ENCODE peak calls at places on chromosomes 11 and 22, in seven cellular contexts. One of them, this sample, is unnamed.
A peak's percentile ranks its signal among the peaks of the same experiment; 100 is the strongest.

GRCh38 chr11:35911616-35912165 is 32.2 kb upstream of the LDLRAD3 start:
- DNase-seq in fibroblast of the conjunctiva: no peak
- DNase-seq in gastrocnemius medialis: no peak
- DNase-seq in tibial artery: no peak
- DNase-seq in psoas muscle: no peak
- DNase-seq in GDM1: no peak
- DNase-seq in CD4-positive, alpha-beta T cell: no peak
- DNase-seq in this sample: no peak

GRCh38 chr11:67636962-67637361 is 2.6 kb downstream of the TBX10 start:
- DNase-seq in psoas muscle: no peak
- DNase-seq in tibial artery: no peak
- DNase-seq in gastrocnemius medialis: no peak
- DNase-seq in fibroblast of the conjunctiva: no peak
- DNase-seq in CD4-positive, alpha-beta T cell: no peak
- DNase-seq in GDM1: no peak
- DNase-seq in this sample: no peak

GRCh38 chr11:124946735-124947141 is 7.3 kb upstream of the CCDC15 start:
- DNase-seq in psoas muscle: no peak
- DNase-seq in tibial artery: no peak
- DNase-seq in fibroblast of the conjunctiva: peak; percentile 6
- DNase-seq in CD4-positive, alpha-beta T cell: no peak
- DNase-seq in GDM1: no peak
- DNase-seq in gastrocnemius medialis: no peak
- DNase-seq in this sample: no peak

GRCh38 chr11:16082532-16083055 is 273.8 kb downstream of the SOX6 start:
- DNase-seq in fibroblast of the conjunctiva: no peak
- DNase-seq in CD4-positive, alpha-beta T cell: no peak
- DNase-seq in gastrocnemius medialis: no peak
- DNase-seq in psoas muscle: no peak
- DNase-seq in tibial artery: no peak
- DNase-seq in GDM1: no peak
- DNase-seq in this sample: no peak

GRCh38 chr11:100923555-100923954 is 206.1 kb downstream of the PGR start:
- DNase-seq in psoas muscle: no peak
- DNase-seq in fibroblast of the conjunctiva: no peak
- DNase-seq in CD4-positive, alpha-beta T cell: no peak
- DNase-seq in gastrocnemius medialis: no peak
- DNase-seq in tibial artery: no peak
- DNase-seq in GDM1: no peak
- DNase-seq in this sample: no peak

GRCh38 chr11:128624269-128625170 is 37.2 kb upstream of the ETS1 start:
- DNase-seq in tibial artery: no peak
- DNase-seq in gastrocnemius medialis: peak; percentile 56
- DNase-seq in GDM1: no peak
- DNase-seq in CD4-positive, alpha-beta T cell: peak; percentile 65
- DNase-seq in fibroblast of the conjunctiva: no peak
- DNase-seq in psoas muscle: no peak
- DNase-seq in this sample: no peak

GRCh38 chr11:79066456-79067354 is 374.1 kb downstream of the TENM4 start:
- DNase-seq in tibial artery: no peak
- DNase-seq in GDM1: no peak
- DNase-seq in CD4-positive, alpha-beta T cell: no peak
- DNase-seq in fibroblast of the conjunctiva: no peak
- DNase-seq in psoas muscle: no peak
- DNase-seq in gastrocnemius medialis: no peak
- DNase-seq in this sample: no peak

GRCh38 chr11:123775274-123775673 is 21.0 kb upstream of the OR6X1 start:
- DNase-seq in gastrocnemius medialis: no peak
- DNase-seq in psoas muscle: no peak
- DNase-seq in GDM1: no peak
- DNase-seq in fibroblast of the conjunctiva: no peak
- DNase-seq in CD4-positive, alpha-beta T cell: no peak
- DNase-seq in tibial artery: no peak
- DNase-seq in this sample: no peak

GRCh38 chr22:29803190-29803589 is 34.9 kb downstream of the ASCC2 start:
- DNase-seq in CD4-positive, alpha-beta T cell: no peak
- DNase-seq in psoas muscle: no peak
- DNase-seq in gastrocnemius medialis: no peak
- DNase-seq in tibial artery: no peak
- DNase-seq in fibroblast of the conjunctiva: no peak
- DNase-seq in GDM1: no peak
- DNase-seq in this sample: no peak

GRCh38 chr11:34157163-34157562 is 51.7 kb downstream of the NAT10 start:
- DNase-seq in CD4-positive, alpha-beta T cell: no peak
- DNase-seq in gastrocnemius medialis: no peak
- DNase-seq in tibial artery: no peak
- DNase-seq in fibroblast of the conjunctiva: no peak
- DNase-seq in GDM1: no peak
- DNase-seq in psoas muscle: no peak
- DNase-seq in this sample: no peak

GRCh38 chr11:60563553-60564235 is 48.5 kb downstream of the MS4A13 start:
- DNase-seq in gastrocnemius medialis: no peak
- DNase-seq in psoas muscle: no peak
- DNase-seq in CD4-positive, alpha-beta T cell: no peak
- DNase-seq in GDM1: peak; percentile 62
- DNase-seq in fibroblast of the conjunctiva: no peak
- DNase-seq in tibial artery: no peak
- DNase-seq in this sample: no peak

GRCh38 chr22:24806663-24807001 is 621 bp downstream of the SGSM1 start:
- DNase-seq in fibroblast of the conjunctiva: no peak
- DNase-seq in GDM1: no peak
- DNase-seq in tibial artery: no peak
- DNase-seq in psoas muscle: no peak
- DNase-seq in CD4-positive, alpha-beta T cell: no peak
- DNase-seq in gastrocnemius medialis: no peak
- DNase-seq in this sample: no peak

GRCh38 chr22:47043835-47044721 is 281.6 kb downstream of the TBC1D22A start:
- DNase-seq in CD4-positive, alpha-beta T cell: no peak
- DNase-seq in fibroblast of the conjunctiva: no peak
- DNase-seq in tibial artery: no peak
- DNase-seq in psoas muscle: no peak
- DNase-seq in gastrocnemius medialis: no peak
- DNase-seq in GDM1: no peak
- DNase-seq in this sample: no peak

GRCh38 chr11:8789864-8790263 is 107.3 kb downstream of the RPL27A start:
- DNase-seq in gastrocnemius medialis: no peak
- DNase-seq in CD4-positive, alpha-beta T cell: no peak
- DNase-seq in psoas muscle: no peak
- DNase-seq in tibial artery: no peak
- DNase-seq in GDM1: no peak
- DNase-seq in fibroblast of the conjunctiva: no peak
- DNase-seq in this sample: no peak

GRCh38 chr11:45254070-45254469 is 32.1 kb downstream of the SYT13 start:
- DNase-seq in fibroblast of the conjunctiva: no peak
- DNase-seq in psoas muscle: no peak
- DNase-seq in CD4-positive, alpha-beta T cell: no peak
- DNase-seq in GDM1: no peak
- DNase-seq in gastrocnemius medialis: no peak
- DNase-seq in tibial artery: no peak
- DNase-seq in this sample: no peak

GRCh38 chr22:46967445-46968358 is 205.3 kb downstream of the TBC1D22A start:
- DNase-seq in gastrocnemius medialis: no peak
- DNase-seq in fibroblast of the conjunctiva: no peak
- DNase-seq in GDM1: no peak
- DNase-seq in tibial artery: no peak
- DNase-seq in psoas muscle: no peak
- DNase-seq in CD4-positive, alpha-beta T cell: no peak
- DNase-seq in this sample: no peak

GRCh38 chr11:122756417-122756816 is 81.9 kb upstream of the CRTAM start:
- DNase-seq in psoas muscle: peak; percentile 29
- DNase-seq in CD4-positive, alpha-beta T cell: peak; percentile 32
- DNase-seq in fibroblast of the conjunctiva: no peak
- DNase-seq in gastrocnemius medialis: peak; percentile 38
- DNase-seq in tibial artery: peak; percentile 47
- DNase-seq in GDM1: peak; percentile 87
- DNase-seq in this sample: no peak

GRCh38 chr11:16773981-16774710 is 35.7 kb downstream of the C11orf58 start:
- DNase-seq in tibial artery: no peak
- DNase-seq in psoas muscle: no peak
- DNase-seq in CD4-positive, alpha-beta T cell: no peak
- DNase-seq in gastrocnemius medialis: no peak
- DNase-seq in GDM1: no peak
- DNase-seq in fibroblast of the conjunctiva: no peak
- DNase-seq in this sample: no peak

GRCh38 chr11:36165638-36166389 is 123.4 kb downstream of the COMMD9 start:
- DNase-seq in psoas muscle: no peak
- DNase-seq in gastrocnemius medialis: no peak
- DNase-seq in CD4-positive, alpha-beta T cell: no peak
- DNase-seq in tibial artery: no peak
- DNase-seq in fibroblast of the conjunctiva: no peak
- DNase-seq in GDM1: no peak
- DNase-seq in this sample: no peak

GRCh38 chr11:121696177-121696863 is 243.6 kb upstream of the SORL1-AS1 start:
- DNase-seq in fibroblast of the conjunctiva: no peak
- DNase-seq in GDM1: no peak
- DNase-seq in CD4-positive, alpha-beta T cell: no peak
- DNase-seq in psoas muscle: no peak
- DNase-seq in tibial artery: no peak
- DNase-seq in gastrocnemius medialis: no peak
- DNase-seq in this sample: no peak

GRCh38 chr11:27761356-27761755 is 61.1 kb upstream of the BDNF start:
- DNase-seq in GDM1: no peak
- DNase-seq in psoas muscle: no peak
- DNase-seq in CD4-positive, alpha-beta T cell: no peak
- DNase-seq in gastrocnemius medialis: no peak
- DNase-seq in fibroblast of the conjunctiva: no peak
- DNase-seq in tibial artery: no peak
- DNase-seq in this sample: no peak

GRCh38 chr11:8787372-8787771 is 104.8 kb downstream of the RPL27A start:
- DNase-seq in gastrocnemius medialis: no peak
- DNase-seq in tibial artery: no peak
- DNase-seq in CD4-positive, alpha-beta T cell: no peak
- DNase-seq in psoas muscle: no peak
- DNase-seq in fibroblast of the conjunctiva: no peak
- DNase-seq in GDM1: no peak
- DNase-seq in this sample: no peak

GRCh38 chr22:31944700-31945477 is 554 bp downstream of the YWHAH start:
- DNase-seq in fibroblast of the conjunctiva: no peak
- DNase-seq in GDM1: no peak
- DNase-seq in tibial artery: peak; percentile 31
- DNase-seq in gastrocnemius medialis: no peak
- DNase-seq in psoas muscle: peak; percentile 66
- DNase-seq in CD4-positive, alpha-beta T cell: no peak
- DNase-seq in this sample: no peak

GRCh38 chr11:64675417-64676252 is 47.4 kb downstream of the NRXN2 start:
- DNase-seq in gastrocnemius medialis: peak; percentile 96
- DNase-seq in GDM1: peak; percentile 66
- DNase-seq in CD4-positive, alpha-beta T cell: no peak
- DNase-seq in psoas muscle: peak; percentile 87
- DNase-seq in tibial artery: peak; percentile 89
- DNase-seq in fibroblast of the conjunctiva: peak; percentile 67
- DNase-seq in this sample: peak; percentile 62

GRCh38 chr11:130827697-130828377 is 88.4 kb downstream of the SNX19 start:
- DNase-seq in GDM1: no peak
- DNase-seq in fibroblast of the conjunctiva: peak; percentile 84
- DNase-seq in psoas muscle: peak; percentile 70
- DNase-seq in gastrocnemius medialis: peak; percentile 53
- DNase-seq in tibial artery: peak; percentile 66
- DNase-seq in CD4-positive, alpha-beta T cell: no peak
- DNase-seq in this sample: no peak

GRCh38 chr11:18065572-18065971 is 19.5 kb upstream of the TPH1 start:
- DNase-seq in tibial artery: no peak
- DNase-seq in fibroblast of the conjunctiva: no peak
- DNase-seq in GDM1: no peak
- DNase-seq in psoas muscle: no peak
- DNase-seq in gastrocnemius medialis: no peak
- DNase-seq in CD4-positive, alpha-beta T cell: no peak
- DNase-seq in this sample: no peak

GRCh38 chr11:36149538-36150242 is 139.5 kb downstream of the COMMD9 start:
- DNase-seq in psoas muscle: peak; percentile 54
- DNase-seq in gastrocnemius medialis: peak; percentile 65
- DNase-seq in tibial artery: peak; percentile 70
- DNase-seq in GDM1: peak; percentile 71
- DNase-seq in fibroblast of the conjunctiva: peak; percentile 96
- DNase-seq in CD4-positive, alpha-beta T cell: no peak
- DNase-seq in this sample: peak; percentile 86

GRCh38 chr22:39494471-39495120 is 7.5 kb upstream of the MIEF1 start:
- DNase-seq in psoas muscle: no peak
- DNase-seq in tibial artery: no peak
- DNase-seq in CD4-positive, alpha-beta T cell: no peak
- DNase-seq in gastrocnemius medialis: no peak
- DNase-seq in GDM1: no peak
- DNase-seq in fibroblast of the conjunctiva: no peak
- DNase-seq in this sample: no peak

GRCh38 chr11:127454856-127455255 is 454.3 kb upstream of the KIRREL3 start:
- DNase-seq in GDM1: no peak
- DNase-seq in psoas muscle: no peak
- DNase-seq in fibroblast of the conjunctiva: no peak
- DNase-seq in gastrocnemius medialis: no peak
- DNase-seq in CD4-positive, alpha-beta T cell: no peak
- DNase-seq in tibial artery: no peak
- DNase-seq in this sample: no peak

GRCh38 chr11:77198440-77198849 is 70.4 kb downstream of the MYO7A start:
- DNase-seq in fibroblast of the conjunctiva: no peak
- DNase-seq in GDM1: peak; percentile 30
- DNase-seq in gastrocnemius medialis: peak; percentile 3
- DNase-seq in psoas muscle: no peak
- DNase-seq in CD4-positive, alpha-beta T cell: no peak
- DNase-seq in tibial artery: peak; percentile 11
- DNase-seq in this sample: no peak

GRCh38 chr11:35529971-35530495 is 4.6 kb upstream of the PAMR1 start:
- DNase-seq in CD4-positive, alpha-beta T cell: no peak
- DNase-seq in gastrocnemius medialis: no peak
- DNase-seq in psoas muscle: peak; percentile 45
- DNase-seq in fibroblast of the conjunctiva: peak; percentile 90
- DNase-seq in tibial artery: no peak
- DNase-seq in GDM1: no peak
- DNase-seq in this sample: peak; percentile 91

GRCh38 chr11:27234961-27235360 is 128.1 kb downstream of the CCDC34 start:
- DNase-seq in GDM1: no peak
- DNase-seq in fibroblast of the conjunctiva: no peak
- DNase-seq in gastrocnemius medialis: no peak
- DNase-seq in psoas muscle: no peak
- DNase-seq in tibial artery: no peak
- DNase-seq in CD4-positive, alpha-beta T cell: no peak
- DNase-seq in this sample: no peak

GRCh38 chr22:19955241-19956128 is 13.9 kb upstream of the TXNRD2 start:
- DNase-seq in GDM1: peak; percentile 34
- DNase-seq in CD4-positive, alpha-beta T cell: no peak
- DNase-seq in psoas muscle: no peak
- DNase-seq in tibial artery: no peak
- DNase-seq in fibroblast of the conjunctiva: no peak
- DNase-seq in gastrocnemius medialis: no peak
- DNase-seq in this sample: no peak

GRCh38 chr22:24189249-24190158 is 8.2 kb downstream of the SUSD2 start:
- DNase-seq in GDM1: peak; percentile 45
- DNase-seq in gastrocnemius medialis: peak; percentile 56
- DNase-seq in fibroblast of the conjunctiva: peak; percentile 52
- DNase-seq in CD4-positive, alpha-beta T cell: peak; percentile 16
- DNase-seq in psoas muscle: peak; percentile 74
- DNase-seq in tibial artery: peak; percentile 78
- DNase-seq in this sample: no peak

GRCh38 chr11:33222052-33222451 is 35.1 kb upstream of the HIPK3 start:
- DNase-seq in CD4-positive, alpha-beta T cell: no peak
- DNase-seq in psoas muscle: no peak
- DNase-seq in gastrocnemius medialis: no peak
- DNase-seq in tibial artery: no peak
- DNase-seq in GDM1: no peak
- DNase-seq in fibroblast of the conjunctiva: no peak
- DNase-seq in this sample: no peak

This sample was measured in AG09309.